ENCODE peak calls at places on chromosomes 4 and X, in four cellular contexts. N is A549, G is H1, R is K562. U is an unnamed sample.

GRCh38 chrX:54447461-54447860 is 7.3 kb downstream of the TSR2 start:
- DNase-seq in N (peak; percentile 30), G (no peak), R (no peak), U (no peak)

GRCh38 chr4:54855221-54855854 is 197.6 kb downstream of the KIT start:
- DNase-seq in N (no peak), G (no peak), R (no peak), U (no peak)

GRCh38 chr4:158811704-158812103 is 42.9 kb downstream of the FNIP2 start:
- DNase-seq in N (no peak), G (no peak), R (peak; percentile 66), U (no peak)

GRCh38 chr4:157358439-157358838 is 137.9 kb downstream of the GRIA2 start:
- DNase-seq in N (no peak), G (no peak), R (no peak), U (no peak)

GRCh38 chrX:154696328-154697045 is 43.1 kb upstream of the CTAG2 start:
- DNase-seq in N (peak; percentile 13), G (no peak), R (no peak), U (no peak)

GRCh38 chr4:10069065-10069626 is 47.5 kb downstream of the WDR1 start:
- DNase-seq in N (no peak), G (no peak), R (no peak), U (no peak)

GRCh38 chr4:127364911-127365310 is 267.8 kb upstream of the INTU start:
- DNase-seq in N (no peak), G (no peak), R (no peak), U (no peak)

GRCh38 chrX:105745863-105746262 is 76.5 kb upstream of the NRK start:
- DNase-seq in N (no peak), G (no peak), R (no peak), U (no peak)

GRCh38 chr4:123354701-123355100 is 41.9 kb upstream of the SPRY1 start:
- DNase-seq in N (no peak), G (no peak), R (no peak), U (no peak)

GRCh38 chrX:13780868-13781427 is 35.9 kb downstream of the GPM6B start:
- DNase-seq in N (no peak), G (no peak), R (no peak), U (no peak)

GRCh38 chr4:32396504-32396903 is 1676.3 kb downstream of the PCDH7 start:
- DNase-seq in N (no peak), G (peak; percentile 17), R (no peak), U (no peak)

GRCh38 chr4:114012749-114013148 is 33.3 kb upstream of the ARSJ start:
- DNase-seq in N (no peak), G (no peak), R (no peak), U (no peak)

GRCh38 chr4:121057466-121057911 is 14.8 kb downstream of the NDNF start:
- DNase-seq in N (no peak), G (no peak), R (no peak), U (no peak)

GRCh38 chr4:57103051-57103450 is 7.1 kb downstream of the IGFBP7 start:
- DNase-seq in N (no peak), G (no peak), R (no peak), U (no peak)

GRCh38 chr4:89939994-89940393 is 45.3 kb downstream of the MMRN1 start:
- DNase-seq in N (no peak), G (no peak), R (no peak), U (no peak)

GRCh38 chr4:100081511-100081910 is 108.8 kb downstream of the DDIT4L start:
- DNase-seq in N (no peak), G (no peak), R (no peak), U (no peak)

GRCh38 chr4:178264001-178264400 is 821.8 kb upstream of the AGA start:
- DNase-seq in N (no peak), G (no peak), R (no peak), U (no peak)

GRCh38 chrX:10769696-10770619 is 149.6 kb upstream of the MID1 start:
- DNase-seq in N (no peak), G (no peak), R (no peak), U (no peak)

GRCh38 chr4:40421839-40422238 is 86.7 kb downstream of the CHRNA9 start:
- DNase-seq in N (no peak), G (no peak), R (no peak), U (no peak)

GRCh38 chr4:97498875-97499274 is 644.4 kb downstream of the STPG2 start:
- DNase-seq in N (peak; percentile 86), G (no peak), R (no peak), U (no peak)

GRCh38 chrX:41137589-41137988 is 52.3 kb downstream of the USP9X start:
- DNase-seq in N (no peak), G (no peak), R (no peak), U (no peak)

GRCh38 chrX:117002981-117003380 is 540.2 kb upstream of the CT83 start:
- DNase-seq in N (no peak), G (no peak), R (no peak), U (no peak)

GRCh38 chr4:74181225-74181624 is 23.3 kb downstream of the MTHFD2L start:
- DNase-seq in N (no peak), G (no peak), R (no peak), U (no peak)

GRCh38 chr4:40321671-40322131 is 13.4 kb upstream of the CHRNA9 start:
- DNase-seq in N (peak; percentile 12), G (no peak), R (no peak), U (no peak)

GRCh38 chrX:54921427-54922021 is 900 bp downstream of the TRO start:
- DNase-seq in N (no peak), G (peak; percentile 25), R (no peak), U (peak; percentile 40)

GRCh38 chrX:15908891-15909290 is 54.3 kb upstream of the AP1S2 start:
- DNase-seq in N (no peak), G (no peak), R (no peak), U (peak; percentile 12)

GRCh38 chr4:825063-825968 is 613 bp downstream of the CPLX1 start:
- DNase-seq in N (no peak), G (no peak), R (peak; percentile 53), U (no peak)

GRCh38 chr4:55887594-55887993 is 34.1 kb downstream of the EXOC1 start:
- DNase-seq in N (peak; percentile 6), G (no peak), R (no peak), U (no peak)

GRCh38 chr4:6493668-6494304 is 21.4 kb upstream of the PPP2R2C start:
- DNase-seq in N (no peak), G (no peak), R (no peak), U (no peak)

GRCh38 chr4:68361146-68361589 is 11.3 kb upstream of the YTHDC1 start:
- DNase-seq in N (peak; percentile 54), G (no peak), R (peak; percentile 37), U (peak; percentile 76)

GRCh38 chr4:30153427-30153826 is 566.7 kb upstream of the PCDH7 start:
- DNase-seq in N (no peak), G (no peak), R (no peak), U (no peak)
- TF ChIP-seq CEBPB in N (no peak), G (no peak), R (no peak), U (no peak)

DNA sequence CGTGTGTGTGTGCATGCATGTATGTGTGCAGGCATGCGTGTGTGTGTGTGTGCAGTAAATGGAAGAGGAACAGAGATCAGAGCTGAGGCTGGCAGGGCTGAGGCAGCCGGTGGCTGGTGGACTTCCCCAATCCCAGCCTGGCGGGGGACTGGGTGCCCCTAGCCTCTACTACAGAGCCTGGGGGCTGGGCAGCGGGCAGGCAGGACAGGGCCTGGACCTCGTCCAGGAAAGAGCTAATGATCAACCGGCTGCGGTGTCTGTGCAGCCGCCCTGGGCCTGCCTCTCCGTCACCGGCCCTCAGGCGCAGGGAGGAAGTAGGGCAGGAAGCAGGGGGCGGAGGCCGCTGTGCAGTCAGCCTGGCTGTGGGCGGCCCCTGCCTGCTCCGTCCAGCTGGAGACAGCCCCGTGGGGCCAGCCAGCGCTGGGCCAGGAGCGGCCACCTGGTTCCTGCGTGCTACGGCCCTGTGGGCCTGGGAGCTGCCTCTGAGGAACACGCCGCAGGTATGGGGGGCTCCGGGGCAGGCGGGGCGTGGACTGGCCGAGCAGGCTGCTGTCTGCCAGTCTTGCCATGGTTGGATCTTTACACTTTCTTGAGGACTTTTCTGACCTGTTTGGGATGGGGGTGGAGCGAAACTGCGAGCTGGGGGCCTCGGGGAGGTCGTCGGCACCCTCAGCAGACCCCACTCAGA is at the start of gene SH3TC1:
- DNase-seq in N (peak; percentile 76), G (no peak), R (peak; percentile 64), U (peak; percentile 86)
- TF ChIP-seq RNF2 in N (no peak), G (no peak), R (peak; percentile 59), U (peak; percentile 37)

DNA sequence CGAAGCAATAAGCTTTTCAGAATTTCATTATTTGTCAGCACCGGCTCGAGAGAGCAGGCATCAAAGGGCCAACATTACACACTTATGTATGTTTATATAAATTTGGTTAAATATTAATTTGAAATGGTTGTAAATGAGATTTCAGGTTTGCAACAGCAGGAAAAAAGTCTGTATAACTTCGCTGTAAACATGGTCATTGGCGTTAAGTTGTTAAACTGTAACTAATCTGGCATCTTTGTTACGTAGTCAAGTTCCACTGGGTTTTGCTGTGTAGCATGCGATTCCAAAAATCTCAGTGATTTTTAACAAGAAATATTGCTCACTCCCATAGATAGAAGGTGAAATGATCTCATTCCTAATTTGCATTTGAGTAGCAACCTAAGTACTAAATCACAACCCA is 222.3 kb downstream of the CBR4 start:
- DNase-seq in N (peak; percentile 85), G (no peak), R (no peak), U (no peak)
- TF ChIP-seq CEBPB in N (peak; percentile 78), G (no peak), R (no peak), U (no peak)

GRCh38 chrX:108468486-108468885 is 28.8 kb downstream of the COL4A5 start:
- DNase-seq in N (no peak), G (no peak), R (no peak), U (no peak)
- TF ChIP-seq RNF2 in N (no peak), G (no peak), R (no peak), U (no peak)

DNA sequence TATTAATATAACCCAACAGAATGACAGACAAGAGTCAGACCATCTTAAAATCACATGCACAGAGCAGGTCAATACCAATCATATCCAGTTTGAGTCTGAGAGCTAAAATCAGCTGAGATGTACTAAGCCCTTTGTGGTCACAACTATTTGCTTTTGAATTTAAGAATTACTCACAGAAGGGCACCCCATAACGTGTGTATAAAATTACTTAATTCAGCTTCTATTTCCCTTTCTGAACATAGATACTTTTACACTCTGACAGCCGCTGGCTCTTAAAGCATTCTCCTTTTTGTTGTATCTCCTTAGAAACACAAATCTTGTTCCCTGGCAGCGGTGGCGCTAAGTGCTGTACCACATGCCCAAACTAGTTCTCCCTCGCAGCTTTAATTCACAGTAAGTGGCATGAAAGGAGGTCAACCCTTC is 14.8 kb upstream of the PPARGC1A start:
- DNase-seq in N (no peak), G (no peak), R (no peak), U (no peak)
- TF ChIP-seq CEBPB in N (no peak), G (no peak), R (no peak), U (no peak)

DNA sequence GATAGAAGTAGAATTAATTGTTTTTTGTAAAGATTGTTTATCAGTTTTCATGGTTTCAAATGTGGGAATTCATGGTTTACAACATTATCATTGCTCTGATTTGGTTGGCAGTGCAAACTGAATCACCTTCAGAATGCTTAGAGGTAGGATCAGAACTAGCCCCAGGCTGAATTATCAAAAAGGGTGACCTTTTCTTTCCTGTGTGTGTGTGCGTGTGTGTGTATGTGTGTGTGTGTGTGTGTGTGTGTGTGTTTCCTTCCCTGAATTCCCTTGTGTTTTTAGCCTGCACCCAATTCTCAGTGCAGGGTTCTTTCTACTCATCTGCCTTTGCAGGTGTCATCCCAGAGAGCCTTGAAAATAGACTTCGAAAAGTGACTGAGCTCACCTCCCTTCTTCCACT is 125.0 kb downstream of the BMPR1B start:
- DNase-seq in N (no peak), G (no peak), R (no peak), U (no peak)
- TF ChIP-seq RNF2 in N (no peak), G (no peak), R (no peak), U (no peak)

GRCh38 chr4:186688150-186688943 is 35.3 kb downstream of the FAT1 start:
- DNase-seq in N (no peak), G (peak; percentile 90), R (no peak), U (peak; percentile 53)
- TF ChIP-seq CEBPB in N (no peak), G (no peak), R (no peak), U (no peak)

GRCh38 chrX:43949669-43950068 is 23.5 kb downstream of the NDP start:
- DNase-seq in N (peak; percentile 48), G (peak; percentile 29), R (peak; percentile 21), U (peak; percentile 10)
- TF ChIP-seq RNF2 in N (no peak), G (no peak), R (no peak), U (no peak)

U was measured in HepG2.